ENCODE peak calls at places on chromosome X, in five cellular contexts. One of them, this sample, is unnamed. For H3K9me3, the result is how much of the 10 kb centered on the place peaks cover.

GRCh38 chrX:136250191-136251041 is 784 bp downstream of the MAP7D3 start:
- DNase-seq in transverse colon: no peak
- DNase-seq in tibial artery: no peak
- DNase-seq in CD8-positive, alpha-beta T cell: no peak
- DNase-seq in fibroblast of lung: peak
- DNase-seq in this sample: no peak

GRCh38 chrX:10597871-10598270 is 22.5 kb downstream of the MID1 start:
- DNase-seq in CD8-positive, alpha-beta T cell: no peak
- DNase-seq in tibial artery: no peak
- DNase-seq in transverse colon: no peak
- DNase-seq in fibroblast of lung: no peak
- DNase-seq in this sample: peak

GRCh38 chrX:9724711-9725110 is 40.9 kb downstream of the GPR143 start:
- DNase-seq in tibial artery: no peak
- DNase-seq in transverse colon: no peak
- DNase-seq in fibroblast of lung: peak
- DNase-seq in CD8-positive, alpha-beta T cell: no peak
- DNase-seq in this sample: no peak

GRCh38 chrX:23883737-23884354 is 23.9 kb downstream of the APOO start:
- DNase-seq in fibroblast of lung: peak
- DNase-seq in transverse colon: no peak
- DNase-seq in tibial artery: no peak
- DNase-seq in CD8-positive, alpha-beta T cell: no peak
- DNase-seq in this sample: peak

GRCh38 chrX:31981546-31982062 is 909.8 kb upstream of the FTHL17 start:
- DNase-seq in tibial artery: no peak
- DNase-seq in fibroblast of lung: no peak
- DNase-seq in CD8-positive, alpha-beta T cell: no peak
- DNase-seq in transverse colon: no peak
- DNase-seq in this sample: no peak

GRCh38 chrX:38941675-38942074 is 140.4 kb downstream of the MID1IP1 start:
- DNase-seq in transverse colon: no peak
- DNase-seq in CD8-positive, alpha-beta T cell: no peak
- DNase-seq in tibial artery: no peak
- DNase-seq in fibroblast of lung: peak
- DNase-seq in this sample: no peak

GRCh38 chrX:108312938-108313337 is 125.3 kb downstream of the COL4A6 start:
- DNase-seq in transverse colon: no peak
- DNase-seq in fibroblast of lung: peak
- DNase-seq in CD8-positive, alpha-beta T cell: no peak
- DNase-seq in tibial artery: no peak
- DNase-seq in this sample: no peak

GRCh38 chrX:116417968-116418367 is 18.4 kb upstream of the SLC6A14 start:
- DNase-seq in transverse colon: no peak
- DNase-seq in tibial artery: no peak
- DNase-seq in fibroblast of lung: no peak
- DNase-seq in CD8-positive, alpha-beta T cell: no peak
- DNase-seq in this sample: no peak

GRCh38 chrX:132489256-132490085 is 633 bp upstream of the MBNL3 start:
- DNase-seq in CD8-positive, alpha-beta T cell: no peak
- DNase-seq in fibroblast of lung: peak
- DNase-seq in tibial artery: peak
- DNase-seq in transverse colon: peak
- DNase-seq in this sample: peak

GRCh38 chrX:154717824-154718223 is 33.1 kb downstream of the GAB3 start:
- DNase-seq in fibroblast of lung: peak
- DNase-seq in transverse colon: peak
- DNase-seq in CD8-positive, alpha-beta T cell: no peak
- DNase-seq in tibial artery: no peak
- DNase-seq in this sample: no peak

GRCh38 chrX:101230636-101231035 is 11.1 kb downstream of the DRP2 start:
- DNase-seq in transverse colon: no peak
- DNase-seq in fibroblast of lung: peak
- DNase-seq in tibial artery: no peak
- DNase-seq in CD8-positive, alpha-beta T cell: no peak
- DNase-seq in this sample: no peak

GRCh38 chrX:102976793-102977495 is 39.9 kb downstream of the RAB40AL start:
- DNase-seq in CD8-positive, alpha-beta T cell: no peak
- DNase-seq in transverse colon: no peak
- DNase-seq in tibial artery: no peak
- DNase-seq in fibroblast of lung: peak
- DNase-seq in this sample: no peak

GRCh38 chrX:30597258-30598012 is 19.9 kb upstream of the TASL start:
- DNase-seq in CD8-positive, alpha-beta T cell: no peak
- DNase-seq in fibroblast of lung: no peak
- DNase-seq in transverse colon: no peak
- DNase-seq in tibial artery: no peak
- DNase-seq in this sample: no peak

GRCh38 chrX:44569122-44569521 is 26.5 kb upstream of the FUNDC1 start:
- DNase-seq in tibial artery: no peak
- DNase-seq in fibroblast of lung: no peak
- DNase-seq in transverse colon: no peak
- DNase-seq in CD8-positive, alpha-beta T cell: no peak
- DNase-seq in this sample: no peak

GRCh38 chrX:32673193-32673592 is 538.2 kb downstream of the DMD start:
- DNase-seq in fibroblast of lung: no peak
- DNase-seq in CD8-positive, alpha-beta T cell: no peak
- DNase-seq in tibial artery: no peak
- DNase-seq in transverse colon: no peak
- DNase-seq in this sample: no peak

GRCh38 chrX:71178908-71179307 is 34.3 kb downstream of the NLGN3 start:
- DNase-seq in tibial artery: peak
- DNase-seq in CD8-positive, alpha-beta T cell: no peak
- DNase-seq in transverse colon: peak
- DNase-seq in fibroblast of lung: peak
- DNase-seq in this sample: peak

GRCh38 chrX:13651150-13651549 is 1.8 kb upstream of the TCEANC start:
- DNase-seq in tibial artery: no peak
- DNase-seq in CD8-positive, alpha-beta T cell: no peak
- DNase-seq in transverse colon: no peak
- DNase-seq in fibroblast of lung: peak
- DNase-seq in this sample: no peak

GRCh38 chrX:1657367-1658082 is 42.7 kb downstream of the ASMT start:
- DNase-seq in tibial artery: no peak
- DNase-seq in CD8-positive, alpha-beta T cell: peak
- DNase-seq in fibroblast of lung: peak
- DNase-seq in transverse colon: peak
- DNase-seq in this sample: peak

GRCh38 chrX:85084770-85085393 is 81.2 kb downstream of the APOOL start:
- DNase-seq in tibial artery: no peak
- DNase-seq in fibroblast of lung: peak
- DNase-seq in CD8-positive, alpha-beta T cell: no peak
- DNase-seq in transverse colon: no peak
- DNase-seq in this sample: peak

GRCh38 chrX:138897621-138898492 is 186.3 kb upstream of the FGF13 start:
- DNase-seq in transverse colon: no peak
- DNase-seq in tibial artery: no peak
- DNase-seq in CD8-positive, alpha-beta T cell: no peak
- DNase-seq in fibroblast of lung: peak
- DNase-seq in this sample: no peak

GRCh38 chrX:18620349-18620748 is 51.6 kb downstream of the RS1 start:
- DNase-seq in CD8-positive, alpha-beta T cell: no peak
- DNase-seq in fibroblast of lung: no peak
- DNase-seq in tibial artery: no peak
- DNase-seq in transverse colon: peak
- DNase-seq in this sample: peak

GRCh38 chrX:103607385-103608304 is at the start of gene TCEAL3:
- DNase-seq in tibial artery: peak
- DNase-seq in transverse colon: peak
- DNase-seq in fibroblast of lung: peak
- DNase-seq in CD8-positive, alpha-beta T cell: peak
- DNase-seq in this sample: peak

GRCh38 chrX:26026179-26026578 is 112.0 kb upstream of the MAGEB18 start:
- DNase-seq in tibial artery: no peak
- DNase-seq in CD8-positive, alpha-beta T cell: no peak
- DNase-seq in transverse colon: no peak
- DNase-seq in fibroblast of lung: no peak
- DNase-seq in this sample: no peak

GRCh38 chrX:43731086-43731485 is 75.0 kb downstream of the MAOA start:
- DNase-seq in fibroblast of lung: no peak
- DNase-seq in CD8-positive, alpha-beta T cell: no peak
- DNase-seq in tibial artery: no peak
- DNase-seq in transverse colon: no peak
- DNase-seq in this sample: no peak

GRCh38 chrX:102959471-102959870 is 22.4 kb downstream of the RAB40AL start:
- DNase-seq in transverse colon: no peak
- DNase-seq in CD8-positive, alpha-beta T cell: no peak
- DNase-seq in tibial artery: no peak
- DNase-seq in fibroblast of lung: peak
- DNase-seq in this sample: no peak

GRCh38 chrX:25066131-25066530 is 50.4 kb upstream of the ARX start:
- DNase-seq in CD8-positive, alpha-beta T cell: no peak
- DNase-seq in transverse colon: no peak
- DNase-seq in fibroblast of lung: no peak
- DNase-seq in tibial artery: no peak
- DNase-seq in this sample: no peak

GRCh38 chrX:30865020-30865419 is 24.0 kb downstream of the TAB3 start:
- DNase-seq in transverse colon: no peak
- DNase-seq in fibroblast of lung: no peak
- DNase-seq in tibial artery: no peak
- DNase-seq in CD8-positive, alpha-beta T cell: no peak
- DNase-seq in this sample: no peak

DNA sequence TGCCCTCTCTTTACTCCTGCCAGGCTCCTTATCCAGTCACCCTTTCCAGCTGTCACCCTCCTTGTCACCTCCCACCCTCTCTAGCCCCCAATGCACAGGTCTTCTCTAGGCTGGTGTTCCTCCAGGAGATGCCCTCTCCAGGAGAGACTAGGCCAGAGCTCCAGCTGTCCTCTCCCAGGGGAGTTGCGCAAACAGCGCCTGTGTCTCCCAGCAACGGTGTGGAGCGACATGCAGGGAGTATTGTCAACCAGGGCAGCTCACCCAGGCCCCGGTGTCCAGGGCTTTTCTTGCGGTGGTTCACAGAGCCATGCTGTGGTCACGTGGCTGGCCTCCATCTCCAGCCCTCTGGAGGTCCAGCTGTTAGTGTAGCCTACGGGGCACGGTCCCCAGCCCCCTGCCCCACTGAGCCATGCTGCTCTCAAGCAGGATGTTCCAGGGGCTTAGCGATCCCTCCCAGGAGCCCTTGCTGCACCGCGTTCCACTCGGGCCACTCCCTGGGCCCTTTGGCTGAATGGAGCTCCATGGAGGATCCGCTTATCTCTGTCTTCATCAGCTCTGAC is 34.8 kb downstream of the CCNQ start:
- DNase-seq in transverse colon: no peak
- DNase-seq in tibial artery: no peak
- DNase-seq in fibroblast of lung: no peak
- DNase-seq in CD8-positive, alpha-beta T cell: no peak
- DNase-seq in this sample: no peak
- H3K9me3 ChIP-seq in transverse colon: under half
- H3K9me3 ChIP-seq in tibial artery: under half
- H3K9me3 ChIP-seq in fibroblast of lung: under half
- H3K9me3 ChIP-seq in CD8-positive, alpha-beta T cell: under half
- H3K9me3 ChIP-seq in this sample: under half

DNA sequence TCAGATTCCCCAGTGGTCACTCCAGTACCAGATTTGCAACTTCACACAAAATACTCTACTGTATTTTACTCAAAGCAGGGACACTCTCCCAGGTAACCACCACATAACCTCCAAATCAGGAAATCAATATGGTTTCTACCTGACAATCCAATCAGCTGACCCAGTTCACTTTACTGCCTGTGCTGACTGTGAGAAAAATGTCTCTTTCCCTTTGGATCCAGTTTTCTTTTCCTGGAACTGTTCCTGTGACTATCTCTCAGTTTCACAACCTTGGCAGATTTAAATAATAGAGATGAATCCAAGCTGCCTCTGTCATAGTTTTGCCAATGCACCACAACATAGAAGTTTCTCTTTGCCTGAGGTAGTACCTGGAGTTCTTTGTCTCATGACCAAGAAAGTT is 29.8 kb upstream of the IL9R start:
- DNase-seq in tibial artery: no peak
- DNase-seq in CD8-positive, alpha-beta T cell: no peak
- DNase-seq in transverse colon: no peak
- DNase-seq in fibroblast of lung: no peak
- DNase-seq in this sample: no peak
- H3K9me3 ChIP-seq in tibial artery: under half
- H3K9me3 ChIP-seq in CD8-positive, alpha-beta T cell: under half
- H3K9me3 ChIP-seq in transverse colon: under half
- H3K9me3 ChIP-seq in fibroblast of lung: under half
- H3K9me3 ChIP-seq in this sample: under half

GRCh38 chrX:45849261-45849660 is 648.6 kb upstream of the DIPK2B start:
- DNase-seq in fibroblast of lung: peak
- DNase-seq in tibial artery: no peak
- DNase-seq in transverse colon: no peak
- DNase-seq in CD8-positive, alpha-beta T cell: no peak
- DNase-seq in this sample: no peak

GRCh38 chrX:45850197-45850774 is 649.6 kb upstream of the DIPK2B start:
- DNase-seq in tibial artery: no peak
- DNase-seq in transverse colon: no peak
- DNase-seq in fibroblast of lung: peak
- DNase-seq in CD8-positive, alpha-beta T cell: no peak
- DNase-seq in this sample: peak

GRCh38 chrX:45850775-45851433 is 650.2 kb upstream of the DIPK2B start:
- DNase-seq in CD8-positive, alpha-beta T cell: no peak
- DNase-seq in transverse colon: peak
- DNase-seq in tibial artery: peak
- DNase-seq in fibroblast of lung: peak
- DNase-seq in this sample: peak

GRCh38 chrX:45852884-45853283 is 652.2 kb upstream of the DIPK2B start:
- DNase-seq in CD8-positive, alpha-beta T cell: no peak
- DNase-seq in transverse colon: no peak
- DNase-seq in tibial artery: no peak
- DNase-seq in fibroblast of lung: peak
- DNase-seq in this sample: no peak

GRCh38 chrX:45851434-45851991 is 650.8 kb upstream of the DIPK2B start:
- DNase-seq in tibial artery: no peak
- DNase-seq in fibroblast of lung: peak
- DNase-seq in transverse colon: peak
- DNase-seq in CD8-positive, alpha-beta T cell: no peak
- DNase-seq in this sample: peak
- H3K9me3 ChIP-seq in tibial artery: under half
- H3K9me3 ChIP-seq in fibroblast of lung: under half
- H3K9me3 ChIP-seq in transverse colon: under half
- H3K9me3 ChIP-seq in CD8-positive, alpha-beta T cell: under half
- H3K9me3 ChIP-seq in this sample: under half

GRCh38 chrX:151763711-151764110 is 29.2 kb downstream of the CNGA2 start:
- DNase-seq in CD8-positive, alpha-beta T cell: no peak
- DNase-seq in transverse colon: no peak
- DNase-seq in fibroblast of lung: no peak
- DNase-seq in tibial artery: no peak
- DNase-seq in this sample: no peak
- H3K9me3 ChIP-seq in CD8-positive, alpha-beta T cell: under half
- H3K9me3 ChIP-seq in transverse colon: under half
- H3K9me3 ChIP-seq in fibroblast of lung: under half
- H3K9me3 ChIP-seq in tibial artery: under half
- H3K9me3 ChIP-seq in this sample: under half

GRCh38 chrX:3520458-3520857 is 174.0 kb upstream of the MXRA5 start:
- DNase-seq in transverse colon: no peak
- DNase-seq in CD8-positive, alpha-beta T cell: no peak
- DNase-seq in fibroblast of lung: peak
- DNase-seq in tibial artery: no peak
- DNase-seq in this sample: no peak
- H3K9me3 ChIP-seq in transverse colon: under half
- H3K9me3 ChIP-seq in CD8-positive, alpha-beta T cell: under half
- H3K9me3 ChIP-seq in fibroblast of lung: under half
- H3K9me3 ChIP-seq in tibial artery: under half
- H3K9me3 ChIP-seq in this sample: under half